ENCODE peak calls at places on chromosomes 5 and 9, in eight cellular contexts. One of them, this sample, is unnamed.

GRCh38 chr9:3043369-3043768 is 199.5 kb upstream of the PUM3 start:
- DNase-seq in left colon: no peak
- DNase-seq in EL: peak
- DNase-seq in effector memory CD4-positive, alpha-beta T cell: no peak
- DNase-seq in T-helper 9 cell: no peak
- DNase-seq in AG08396: no peak
- DNase-seq in IMR-90: peak
- DNase-seq in upper lobe of right lung: no peak
- DNase-seq in this sample: no peak

GRCh38 chr9:83166369-83166768 is 103.4 kb upstream of the RASEF start:
- DNase-seq in AG08396: peak
- DNase-seq in T-helper 9 cell: no peak
- DNase-seq in effector memory CD4-positive, alpha-beta T cell: no peak
- DNase-seq in left colon: peak
- DNase-seq in IMR-90: no peak
- DNase-seq in EL: no peak
- DNase-seq in upper lobe of right lung: peak
- DNase-seq in this sample: no peak

GRCh38 chr5:2204366-2205184 is 321.9 kb upstream of the IRX4 start:
- DNase-seq in upper lobe of right lung: no peak
- DNase-seq in effector memory CD4-positive, alpha-beta T cell: no peak
- DNase-seq in left colon: no peak
- DNase-seq in AG08396: no peak
- DNase-seq in IMR-90: no peak
- DNase-seq in EL: no peak
- DNase-seq in T-helper 9 cell: no peak
- DNase-seq in this sample: no peak

GRCh38 chr5:44640945-44641456 is 167.7 kb upstream of the MRPS30 start:
- DNase-seq in left colon: no peak
- DNase-seq in T-helper 9 cell: no peak
- DNase-seq in effector memory CD4-positive, alpha-beta T cell: no peak
- DNase-seq in EL: no peak
- DNase-seq in AG08396: no peak
- DNase-seq in IMR-90: no peak
- DNase-seq in upper lobe of right lung: no peak
- DNase-seq in this sample: no peak

GRCh38 chr9:96331236-96331947 is 29.4 kb upstream of the HSD17B3 start:
- DNase-seq in EL: peak
- DNase-seq in IMR-90: peak
- DNase-seq in T-helper 9 cell: no peak
- DNase-seq in effector memory CD4-positive, alpha-beta T cell: no peak
- DNase-seq in left colon: no peak
- DNase-seq in AG08396: no peak
- DNase-seq in upper lobe of right lung: no peak
- DNase-seq in this sample: no peak

GRCh38 chr5:108461628-108462367 is 79.9 kb upstream of the FBXL17 start:
- DNase-seq in left colon: no peak
- DNase-seq in IMR-90: peak
- DNase-seq in upper lobe of right lung: no peak
- DNase-seq in AG08396: peak
- DNase-seq in effector memory CD4-positive, alpha-beta T cell: no peak
- DNase-seq in EL: peak
- DNase-seq in T-helper 9 cell: no peak
- DNase-seq in this sample: no peak

GRCh38 chr9:98225015-98225442 is 30.4 kb downstream of the TBC1D2 start:
- DNase-seq in T-helper 9 cell: no peak
- DNase-seq in EL: no peak
- DNase-seq in IMR-90: no peak
- DNase-seq in effector memory CD4-positive, alpha-beta T cell: no peak
- DNase-seq in upper lobe of right lung: no peak
- DNase-seq in AG08396: no peak
- DNase-seq in left colon: peak
- DNase-seq in this sample: no peak

GRCh38 chr5:168831438-168831837 is 252.3 kb upstream of the PANK3 start:
- DNase-seq in upper lobe of right lung: no peak
- DNase-seq in IMR-90: no peak
- DNase-seq in T-helper 9 cell: no peak
- DNase-seq in left colon: no peak
- DNase-seq in effector memory CD4-positive, alpha-beta T cell: no peak
- DNase-seq in AG08396: no peak
- DNase-seq in EL: no peak
- DNase-seq in this sample: no peak

GRCh38 chr9:90847971-90848370 is 46.4 kb downstream of the SYK start:
- DNase-seq in T-helper 9 cell: no peak
- DNase-seq in AG08396: no peak
- DNase-seq in effector memory CD4-positive, alpha-beta T cell: no peak
- DNase-seq in IMR-90: no peak
- DNase-seq in EL: no peak
- DNase-seq in left colon: no peak
- DNase-seq in upper lobe of right lung: peak
- DNase-seq in this sample: no peak

GRCh38 chr9:114221706-114222465 is 66.5 kb downstream of the COL27A1 start:
- DNase-seq in IMR-90: peak
- DNase-seq in upper lobe of right lung: no peak
- DNase-seq in effector memory CD4-positive, alpha-beta T cell: no peak
- DNase-seq in left colon: no peak
- DNase-seq in T-helper 9 cell: no peak
- DNase-seq in EL: peak
- DNase-seq in AG08396: no peak
- DNase-seq in this sample: no peak

GRCh38 chr5:15483348-15484090 is 16.5 kb upstream of the FBXL7 start:
- DNase-seq in upper lobe of right lung: no peak
- DNase-seq in EL: peak
- DNase-seq in IMR-90: peak
- DNase-seq in effector memory CD4-positive, alpha-beta T cell: no peak
- DNase-seq in T-helper 9 cell: no peak
- DNase-seq in AG08396: no peak
- DNase-seq in left colon: no peak
- DNase-seq in this sample: no peak

GRCh38 chr5:62457071-62457470 is 44.5 kb downstream of the IPO11 start:
- DNase-seq in IMR-90: peak
- DNase-seq in effector memory CD4-positive, alpha-beta T cell: no peak
- DNase-seq in T-helper 9 cell: no peak
- DNase-seq in left colon: no peak
- DNase-seq in upper lobe of right lung: no peak
- DNase-seq in EL: peak
- DNase-seq in AG08396: no peak
- DNase-seq in this sample: no peak

GRCh38 chr9:3850083-3850482 is 324.3 kb upstream of the RFX3 start:
- DNase-seq in AG08396: no peak
- DNase-seq in IMR-90: no peak
- DNase-seq in EL: no peak
- DNase-seq in upper lobe of right lung: no peak
- DNase-seq in T-helper 9 cell: no peak
- DNase-seq in left colon: no peak
- DNase-seq in effector memory CD4-positive, alpha-beta T cell: no peak
- DNase-seq in this sample: no peak

GRCh38 chr9:135300346-135301141 is 179.0 kb upstream of the PPP1R26 start:
- DNase-seq in effector memory CD4-positive, alpha-beta T cell: no peak
- DNase-seq in T-helper 9 cell: no peak
- DNase-seq in EL: no peak
- DNase-seq in left colon: no peak
- DNase-seq in IMR-90: no peak
- DNase-seq in upper lobe of right lung: no peak
- DNase-seq in AG08396: no peak
- DNase-seq in this sample: no peak

GRCh38 chr5:4205408-4205807 is 609.8 kb downstream of the IRX1 start:
- DNase-seq in AG08396: no peak
- DNase-seq in effector memory CD4-positive, alpha-beta T cell: no peak
- DNase-seq in upper lobe of right lung: no peak
- DNase-seq in EL: no peak
- DNase-seq in left colon: no peak
- DNase-seq in IMR-90: no peak
- DNase-seq in T-helper 9 cell: no peak
- DNase-seq in this sample: no peak

GRCh38 chr9:128928624-128929023 is 7.8 kb downstream of the PHYHD1 start:
- DNase-seq in effector memory CD4-positive, alpha-beta T cell: no peak
- DNase-seq in T-helper 9 cell: no peak
- DNase-seq in AG08396: no peak
- DNase-seq in left colon: no peak
- DNase-seq in upper lobe of right lung: no peak
- DNase-seq in EL: no peak
- DNase-seq in IMR-90: peak
- DNase-seq in this sample: no peak

GRCh38 chr5:22496666-22497065 is 356.5 kb downstream of the CDH12 start:
- DNase-seq in AG08396: no peak
- DNase-seq in upper lobe of right lung: no peak
- DNase-seq in left colon: no peak
- DNase-seq in effector memory CD4-positive, alpha-beta T cell: no peak
- DNase-seq in EL: no peak
- DNase-seq in T-helper 9 cell: no peak
- DNase-seq in IMR-90: no peak
- DNase-seq in this sample: no peak

GRCh38 chr5:121698690-121699089 is 153.0 kb upstream of the FTMT start:
- DNase-seq in left colon: no peak
- DNase-seq in AG08396: no peak
- DNase-seq in EL: no peak
- DNase-seq in effector memory CD4-positive, alpha-beta T cell: no peak
- DNase-seq in T-helper 9 cell: no peak
- DNase-seq in IMR-90: no peak
- DNase-seq in upper lobe of right lung: no peak
- DNase-seq in this sample: no peak

GRCh38 chr5:180792965-180793287 is 9.7 kb downstream of the MGAT1 start:
- DNase-seq in left colon: no peak
- DNase-seq in effector memory CD4-positive, alpha-beta T cell: no peak
- DNase-seq in AG08396: no peak
- DNase-seq in EL: no peak
- DNase-seq in T-helper 9 cell: no peak
- DNase-seq in upper lobe of right lung: no peak
- DNase-seq in IMR-90: no peak
- DNase-seq in this sample: no peak

GRCh38 chr5:55022454-55022853 is 1.6 kb upstream of the GZMK start:
- DNase-seq in IMR-90: no peak
- DNase-seq in effector memory CD4-positive, alpha-beta T cell: no peak
- DNase-seq in upper lobe of right lung: no peak
- DNase-seq in AG08396: no peak
- DNase-seq in EL: no peak
- DNase-seq in T-helper 9 cell: no peak
- DNase-seq in left colon: no peak
- DNase-seq in this sample: no peak

GRCh38 chr9:22992781-22993180 is 546.2 kb downstream of the DMRTA1 start:
- DNase-seq in upper lobe of right lung: no peak
- DNase-seq in AG08396: no peak
- DNase-seq in T-helper 9 cell: no peak
- DNase-seq in effector memory CD4-positive, alpha-beta T cell: no peak
- DNase-seq in EL: no peak
- DNase-seq in left colon: no peak
- DNase-seq in IMR-90: no peak
- DNase-seq in this sample: no peak

GRCh38 chr5:150052326-150053230 is 33.8 kb downstream of the CSF1R start:
- DNase-seq in AG08396: no peak
- DNase-seq in EL: no peak
- DNase-seq in left colon: no peak
- DNase-seq in upper lobe of right lung: no peak
- DNase-seq in T-helper 9 cell: no peak
- DNase-seq in IMR-90: no peak
- DNase-seq in effector memory CD4-positive, alpha-beta T cell: no peak
- DNase-seq in this sample: no peak

GRCh38 chr5:151082274-151082902 is 1.6 kb upstream of the TNIP1 start:
- DNase-seq in upper lobe of right lung: peak
- DNase-seq in left colon: peak
- DNase-seq in effector memory CD4-positive, alpha-beta T cell: no peak
- DNase-seq in EL: peak
- DNase-seq in AG08396: no peak
- DNase-seq in IMR-90: peak
- DNase-seq in T-helper 9 cell: no peak
- DNase-seq in this sample: no peak

GRCh38 chr5:52605992-52606321 is 181.8 kb upstream of the ITGA1 start:
- DNase-seq in T-helper 9 cell: no peak
- DNase-seq in upper lobe of right lung: no peak
- DNase-seq in EL: no peak
- DNase-seq in AG08396: no peak
- DNase-seq in IMR-90: no peak
- DNase-seq in effector memory CD4-positive, alpha-beta T cell: no peak
- DNase-seq in left colon: no peak
- DNase-seq in this sample: no peak

GRCh38 chr5:170120576-170120975 is 14.9 kb downstream of the FOXI1 start:
- DNase-seq in left colon: no peak
- DNase-seq in IMR-90: peak
- DNase-seq in EL: peak
- DNase-seq in T-helper 9 cell: no peak
- DNase-seq in effector memory CD4-positive, alpha-beta T cell: no peak
- DNase-seq in AG08396: peak
- DNase-seq in upper lobe of right lung: no peak
- DNase-seq in this sample: no peak

GRCh38 chr5:18972244-18972643 is 1015.8 kb downstream of the CDH18 start:
- DNase-seq in effector memory CD4-positive, alpha-beta T cell: no peak
- DNase-seq in T-helper 9 cell: no peak
- DNase-seq in left colon: no peak
- DNase-seq in EL: no peak
- DNase-seq in AG08396: no peak
- DNase-seq in upper lobe of right lung: no peak
- DNase-seq in IMR-90: no peak
- DNase-seq in this sample: no peak

GRCh38 chr9:130298663-130299279 is 33.2 kb downstream of the HMCN2 start:
- DNase-seq in AG08396: no peak
- DNase-seq in upper lobe of right lung: no peak
- DNase-seq in EL: no peak
- DNase-seq in effector memory CD4-positive, alpha-beta T cell: no peak
- DNase-seq in T-helper 9 cell: no peak
- DNase-seq in left colon: no peak
- DNase-seq in IMR-90: no peak
- DNase-seq in this sample: no peak

GRCh38 chr5:1551913-1552312 is 28.2 kb upstream of the LPCAT1 start:
- DNase-seq in EL: no peak
- DNase-seq in AG08396: no peak
- DNase-seq in IMR-90: no peak
- DNase-seq in T-helper 9 cell: no peak
- DNase-seq in upper lobe of right lung: no peak
- DNase-seq in left colon: no peak
- DNase-seq in effector memory CD4-positive, alpha-beta T cell: no peak
- DNase-seq in this sample: no peak

GRCh38 chr5:177366528-177367322 is 9.0 kb downstream of the RGS14 start:
- DNase-seq in effector memory CD4-positive, alpha-beta T cell: no peak
- DNase-seq in AG08396: peak
- DNase-seq in left colon: peak
- DNase-seq in IMR-90: peak
- DNase-seq in EL: peak
- DNase-seq in T-helper 9 cell: no peak
- DNase-seq in upper lobe of right lung: peak
- DNase-seq in this sample: no peak

GRCh38 chr5:132496631-132497487 is 6.3 kb upstream of the IRF1 start:
- DNase-seq in upper lobe of right lung: peak
- DNase-seq in IMR-90: peak
- DNase-seq in T-helper 9 cell: no peak
- DNase-seq in EL: peak
- DNase-seq in AG08396: peak
- DNase-seq in effector memory CD4-positive, alpha-beta T cell: peak
- DNase-seq in left colon: peak
- DNase-seq in this sample: no peak

GRCh38 chr5:69083412-69083811 is 10.4 kb upstream of the SLC30A5 start:
- DNase-seq in upper lobe of right lung: no peak
- DNase-seq in left colon: peak
- DNase-seq in EL: peak
- DNase-seq in AG08396: no peak
- DNase-seq in T-helper 9 cell: no peak
- DNase-seq in effector memory CD4-positive, alpha-beta T cell: no peak
- DNase-seq in IMR-90: no peak
- DNase-seq in this sample: no peak

GRCh38 chr5:175305251-175305650 is 138.7 kb downstream of the DRD1 start:
- DNase-seq in IMR-90: no peak
- DNase-seq in left colon: no peak
- DNase-seq in effector memory CD4-positive, alpha-beta T cell: no peak
- DNase-seq in AG08396: no peak
- DNase-seq in T-helper 9 cell: no peak
- DNase-seq in EL: no peak
- DNase-seq in upper lobe of right lung: no peak
- DNase-seq in this sample: no peak

GRCh38 chr9:69004836-69005235 is 9.1 kb downstream of the PRKACG start:
- DNase-seq in upper lobe of right lung: no peak
- DNase-seq in T-helper 9 cell: no peak
- DNase-seq in EL: peak
- DNase-seq in effector memory CD4-positive, alpha-beta T cell: no peak
- DNase-seq in left colon: no peak
- DNase-seq in IMR-90: peak
- DNase-seq in AG08396: no peak
- DNase-seq in this sample: no peak

GRCh38 chr5:56200856-56201638 is 32.1 kb downstream of the ANKRD55 start:
- DNase-seq in T-helper 9 cell: peak
- DNase-seq in AG08396: peak
- DNase-seq in left colon: peak
- DNase-seq in effector memory CD4-positive, alpha-beta T cell: peak
- DNase-seq in EL: peak
- DNase-seq in IMR-90: peak
- DNase-seq in upper lobe of right lung: no peak
- DNase-seq in this sample: peak

This sample was measured in T-cell.